ENCODE peak calls at places on chromosomes 3 and 15, in four cellular contexts. One of them, this sample, is unnamed. For H3K4me1, the result is how much of the 10 kb centered on the place peaks cover.

GRCh38 chr3:191568206-191568605 is 107.2 kb downstream of the PYDC2 start:
- DNase-seq in left ventricle myocardium inferior: no peak
- DNase-seq in Panc1: no peak
- DNase-seq in K562: no peak
- DNase-seq in this sample: no peak

GRCh38 chr3:155983834-155984474 is 113.5 kb downstream of the GMPS start:
- DNase-seq in Panc1: no peak
- DNase-seq in K562: peak
- DNase-seq in left ventricle myocardium inferior: no peak
- DNase-seq in this sample: no peak

GRCh38 chr15:31457161-31457560 is 130.5 kb downstream of the KLF13 start:
- DNase-seq in left ventricle myocardium inferior: no peak
- DNase-seq in Panc1: no peak
- DNase-seq in K562: no peak
- DNase-seq in this sample: no peak

GRCh38 chr3:65173841-65174240 is 486.0 kb upstream of the ADAMTS9 start:
- DNase-seq in Panc1: no peak
- DNase-seq in K562: no peak
- DNase-seq in left ventricle myocardium inferior: no peak
- DNase-seq in this sample: no peak

GRCh38 chr15:35351059-35351458 is 194.9 kb downstream of the DPH6 start:
- DNase-seq in K562: no peak
- DNase-seq in Panc1: no peak
- DNase-seq in left ventricle myocardium inferior: no peak
- DNase-seq in this sample: no peak

GRCh38 chr3:8223766-8224165 is 277.9 kb upstream of the LMCD1 start:
- DNase-seq in left ventricle myocardium inferior: no peak
- DNase-seq in Panc1: no peak
- DNase-seq in K562: no peak
- DNase-seq in this sample: no peak

GRCh38 chr15:46732060-46732459 is 985.2 kb upstream of the SEMA6D start:
- DNase-seq in K562: no peak
- DNase-seq in left ventricle myocardium inferior: no peak
- DNase-seq in Panc1: no peak
- DNase-seq in this sample: no peak

GRCh38 chr15:40312370-40313158 is 4.8 kb upstream of the PLCB2 start:
- DNase-seq in K562: no peak
- DNase-seq in left ventricle myocardium inferior: no peak
- DNase-seq in Panc1: no peak
- DNase-seq in this sample: no peak

GRCh38 chr3:130705501-130705900 is 41.1 kb downstream of the PIK3R4 start:
- DNase-seq in left ventricle myocardium inferior: no peak
- DNase-seq in K562: no peak
- DNase-seq in Panc1: no peak
- DNase-seq in this sample: no peak

GRCh38 chr3:132378048-132378762 is 39.1 kb upstream of the DNAJC13 start:
- DNase-seq in K562: no peak
- DNase-seq in left ventricle myocardium inferior: no peak
- DNase-seq in Panc1: no peak
- DNase-seq in this sample: no peak

GRCh38 chr15:60575995-60576394 is 97.1 kb upstream of the ICE2 start:
- DNase-seq in K562: no peak
- DNase-seq in Panc1: no peak
- DNase-seq in left ventricle myocardium inferior: no peak
- DNase-seq in this sample: no peak

GRCh38 chr3:15327941-15328340 is 4.4 kb downstream of the SH3BP5 start:
- DNase-seq in Panc1: no peak
- DNase-seq in K562: no peak
- DNase-seq in left ventricle myocardium inferior: peak
- DNase-seq in this sample: peak

GRCh38 chr3:105571005-105571404 is 204.3 kb downstream of the ALCAM start:
- DNase-seq in K562: no peak
- DNase-seq in left ventricle myocardium inferior: no peak
- DNase-seq in Panc1: no peak
- DNase-seq in this sample: no peak

GRCh38 chr15:63173116-63173470 is 15.8 kb upstream of the RPS27L start:
- DNase-seq in left ventricle myocardium inferior: no peak
- DNase-seq in K562: no peak
- DNase-seq in Panc1: no peak
- DNase-seq in this sample: no peak

GRCh38 chr3:42351221-42351620 is 59.2 kb downstream of the LYZL4 start:
- DNase-seq in K562: no peak
- DNase-seq in Panc1: no peak
- DNase-seq in left ventricle myocardium inferior: no peak
- DNase-seq in this sample: no peak

GRCh38 chr3:61899700-61900462 is 338.5 kb downstream of the PTPRG start:
- DNase-seq in left ventricle myocardium inferior: no peak
- DNase-seq in Panc1: no peak
- DNase-seq in K562: no peak
- DNase-seq in this sample: no peak

GRCh38 chr15:39286706-39287105 is 294.2 kb upstream of the THBS1 start:
- DNase-seq in Panc1: no peak
- DNase-seq in K562: no peak
- DNase-seq in left ventricle myocardium inferior: no peak
- DNase-seq in this sample: no peak

GRCh38 chr3:127741246-127741645 is 68.5 kb downstream of the ABTB1 start:
- DNase-seq in K562: no peak
- DNase-seq in left ventricle myocardium inferior: no peak
- DNase-seq in Panc1: no peak
- DNase-seq in this sample: no peak

DNA sequence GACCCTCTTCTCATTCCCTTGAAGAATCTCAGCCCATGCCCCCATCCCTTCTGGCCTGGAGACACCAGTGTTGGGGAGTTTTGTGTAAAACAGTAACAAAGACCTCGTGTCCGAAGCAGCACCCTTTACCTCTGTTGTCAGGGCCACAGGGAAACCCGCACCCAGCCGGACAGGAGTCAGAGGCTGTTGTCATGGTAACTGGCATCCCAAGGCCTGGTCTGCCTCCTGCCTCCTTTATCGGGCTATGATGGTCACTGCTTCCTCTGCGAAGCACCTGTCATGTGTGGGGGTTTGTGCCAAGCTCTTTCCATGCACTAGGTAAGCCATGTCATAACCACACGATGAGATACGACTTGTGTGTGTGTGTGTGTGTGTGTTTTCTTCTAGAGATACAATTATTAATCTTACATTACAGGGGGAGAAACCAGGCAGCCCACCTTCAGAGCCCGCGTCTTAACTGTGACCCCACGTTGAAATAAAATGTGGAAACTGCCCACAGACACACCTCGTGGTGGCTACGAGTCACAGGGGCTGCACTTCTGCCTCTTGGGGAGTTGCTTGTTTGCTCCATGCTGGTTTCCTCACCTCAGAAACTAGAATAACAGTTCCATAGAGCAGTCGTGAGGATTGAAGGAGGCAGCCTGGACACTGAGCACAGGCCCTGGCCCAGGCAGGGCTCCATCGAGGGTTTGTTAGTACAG is 18.0 kb downstream of the ZDHHC19 start:
- DNase-seq in left ventricle myocardium inferior: no peak
- DNase-seq in Panc1: no peak
- DNase-seq in K562: peak
- DNase-seq in this sample: no peak
- H3K4me1 ChIP-seq in left ventricle myocardium inferior: under half
- H3K4me1 ChIP-seq in Panc1: under half
- H3K4me1 ChIP-seq in K562: under half
- H3K4me1 ChIP-seq in this sample: under half

GRCh38 chr3:134373278-134373941 is 837 bp downstream of the AMOTL2 start:
- DNase-seq in K562: no peak
- DNase-seq in Panc1: no peak
- DNase-seq in left ventricle myocardium inferior: peak
- DNase-seq in this sample: peak
- H3K4me3 ChIP-seq in K562: no peak
- H3K4me3 ChIP-seq in Panc1: peak
- H3K4me3 ChIP-seq in left ventricle myocardium inferior: peak
- H3K4me3 ChIP-seq in this sample: peak

DNA sequence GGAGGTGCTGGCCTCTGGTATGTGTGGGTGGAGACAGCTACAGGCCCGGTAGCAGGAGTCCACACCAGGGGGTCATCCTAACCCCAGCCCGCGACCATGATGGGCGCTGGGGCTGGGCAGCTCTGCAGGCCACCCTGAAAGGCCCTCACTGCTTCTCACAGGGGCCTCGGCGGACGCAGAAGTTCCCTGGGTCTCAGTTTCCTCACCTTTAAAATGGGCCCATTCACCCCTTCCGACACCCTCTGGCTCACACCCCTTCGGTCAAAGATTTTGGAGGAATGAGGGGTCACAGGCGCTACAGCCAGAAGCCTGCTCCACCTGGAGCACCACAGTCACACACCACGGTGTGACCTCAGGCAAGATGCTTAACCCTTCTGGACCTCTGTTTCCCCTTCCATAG is 8.0 kb downstream of the PLXND1 start:
- DNase-seq in K562: no peak
- DNase-seq in Panc1: no peak
- DNase-seq in left ventricle myocardium inferior: no peak
- DNase-seq in this sample: no peak
- H3K4me1 ChIP-seq in K562: under half
- H3K4me1 ChIP-seq in Panc1: half or more
- H3K4me1 ChIP-seq in left ventricle myocardium inferior: half or more
- H3K4me1 ChIP-seq in this sample: under half

DNA sequence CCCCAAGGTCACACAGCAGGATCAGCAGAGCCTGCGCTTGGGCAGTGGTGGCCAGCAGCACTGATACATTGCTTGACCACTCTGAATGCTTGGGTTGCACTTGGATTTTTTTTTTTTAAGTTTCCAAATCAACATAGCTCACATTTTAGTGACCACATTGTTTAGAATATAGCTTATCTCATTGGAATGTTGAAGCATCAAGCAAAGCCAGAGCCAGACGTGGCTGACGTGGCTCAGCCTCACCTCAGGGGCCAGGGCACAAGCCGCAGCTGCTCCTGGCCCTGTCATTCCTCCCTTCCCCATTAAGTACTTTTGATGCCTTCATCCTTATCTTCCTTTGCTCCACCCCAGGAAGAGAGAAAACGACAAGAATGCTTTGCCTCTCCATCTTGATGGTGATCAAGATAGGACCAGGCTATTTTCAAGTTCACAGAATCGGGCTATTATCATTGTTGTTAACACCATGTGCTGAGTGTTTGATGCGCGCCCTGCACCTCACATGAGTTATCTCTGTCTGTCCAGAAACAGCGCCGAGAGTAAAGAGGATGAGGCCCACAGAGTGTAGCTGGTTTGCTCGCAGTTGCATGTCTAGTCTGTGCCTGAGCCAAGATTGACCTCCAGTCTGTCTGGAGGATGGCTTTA is 75.8 kb downstream of the AAGAB start:
- DNase-seq in left ventricle myocardium inferior: no peak
- DNase-seq in K562: peak
- DNase-seq in Panc1: peak
- DNase-seq in this sample: no peak
- H3K4me3 ChIP-seq in left ventricle myocardium inferior: no peak
- H3K4me3 ChIP-seq in K562: no peak
- H3K4me3 ChIP-seq in Panc1: no peak
- H3K4me3 ChIP-seq in this sample: no peak

GRCh38 chr3:77321646-77322045 is 281.7 kb downstream of the ROBO2 start:
- DNase-seq in Panc1: no peak
- DNase-seq in left ventricle myocardium inferior: no peak
- DNase-seq in K562: no peak
- DNase-seq in this sample: no peak
- H3K4me1 ChIP-seq in Panc1: under half
- H3K4me1 ChIP-seq in left ventricle myocardium inferior: under half
- H3K4me1 ChIP-seq in K562: under half
- H3K4me1 ChIP-seq in this sample: under half

GRCh38 chr15:78033864-78034263 is 43.6 kb downstream of the TBC1D2B start:
- DNase-seq in left ventricle myocardium inferior: no peak
- DNase-seq in Panc1: no peak
- DNase-seq in K562: no peak
- DNase-seq in this sample: no peak

GRCh38 chr15:78037328-78037727 is 40.2 kb downstream of the TBC1D2B start:
- DNase-seq in left ventricle myocardium inferior: no peak
- DNase-seq in Panc1: no peak
- DNase-seq in K562: no peak
- DNase-seq in this sample: no peak

GRCh38 chr15:78035319-78035718 is 42.2 kb downstream of the TBC1D2B start:
- DNase-seq in left ventricle myocardium inferior: no peak
- DNase-seq in Panc1: no peak
- DNase-seq in K562: no peak
- DNase-seq in this sample: peak

GRCh38 chr15:78035861-78036476 is 41.5 kb downstream of the TBC1D2B start:
- DNase-seq in K562: peak
- DNase-seq in left ventricle myocardium inferior: no peak
- DNase-seq in Panc1: no peak
- DNase-seq in this sample: no peak

GRCh38 chr15:78034495-78035191 is 42.9 kb downstream of the TBC1D2B start:
- DNase-seq in K562: peak
- DNase-seq in left ventricle myocardium inferior: no peak
- DNase-seq in Panc1: no peak
- DNase-seq in this sample: peak
- H3K4me3 ChIP-seq in K562: no peak
- H3K4me3 ChIP-seq in left ventricle myocardium inferior: no peak
- H3K4me3 ChIP-seq in Panc1: no peak
- H3K4me3 ChIP-seq in this sample: no peak

DNA sequence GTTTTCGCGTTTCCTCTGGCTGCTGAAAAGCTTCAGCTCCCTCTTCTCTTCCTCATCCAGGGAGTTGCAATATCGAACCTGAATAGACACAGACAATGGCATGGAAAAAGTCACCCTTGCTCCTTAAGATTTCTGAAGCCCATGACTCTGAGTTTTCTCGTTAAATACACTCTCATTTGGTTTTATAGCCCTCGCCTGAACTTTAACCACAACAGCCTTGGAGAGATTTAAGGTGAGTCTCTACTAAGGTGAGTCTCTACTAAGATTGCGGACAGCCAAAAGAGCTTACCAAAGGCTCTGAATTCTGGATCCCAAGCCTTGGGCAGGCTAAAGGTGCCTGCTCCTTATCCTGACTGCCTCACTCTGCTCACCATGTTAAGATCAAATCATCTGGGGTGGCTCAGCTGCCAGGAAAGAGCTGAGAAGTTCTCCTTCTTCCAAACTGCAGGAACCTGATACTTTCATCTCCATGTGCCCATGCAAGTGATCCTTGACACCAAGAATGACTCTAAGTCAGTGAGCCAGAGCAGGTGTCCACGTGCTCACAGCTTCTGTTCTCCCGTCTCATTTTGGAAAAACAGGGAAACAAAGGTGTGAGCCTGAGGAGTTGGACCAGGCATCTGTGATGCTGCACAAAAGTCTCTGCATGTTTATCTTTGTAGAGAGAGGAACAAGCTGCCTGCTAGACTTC is 65.1 kb downstream of the PRICKLE2 start:
- DNase-seq in Panc1: no peak
- DNase-seq in left ventricle myocardium inferior: no peak
- DNase-seq in K562: no peak
- DNase-seq in this sample: no peak
- H3K4me1 ChIP-seq in Panc1: under half
- H3K4me1 ChIP-seq in left ventricle myocardium inferior: half or more
- H3K4me1 ChIP-seq in K562: under half
- H3K4me1 ChIP-seq in this sample: under half